ENCODE peak calls at places on chromosome 16, in five cellular contexts. M is breast epithelium, X is esophagus squamous epithelium, Q is gastrocnemius medialis, H is mesothelial cell of epicardium. V is an unnamed sample.

GRCh38 chr16:1299012-1299867 is 10.2 kb upstream of the UBE2I start:
- DNase-seq in X (no peak), Q (no peak), H (no peak), M (peak; percentile 73), V (no peak)

GRCh38 chr16:72023962-72024361 is 15.4 kb downstream of the DHODH start:
- DNase-seq in X (no peak), Q (no peak), M (no peak), H (no peak), V (no peak)

GRCh38 chr16:14455577-14455976 is 174.5 kb downstream of the PARN start:
- DNase-seq in M (no peak), X (no peak), Q (no peak), H (no peak), V (no peak)

GRCh38 chr16:62549875-62550274 is 513.6 kb upstream of the CDH8 start:
- DNase-seq in H (no peak), X (no peak), M (no peak), Q (no peak), V (no peak)

GRCh38 chr16:2529961-2530628 is 1.1 kb downstream of the CEMP1 start:
- DNase-seq in H (no peak), X (no peak), Q (no peak), M (no peak), V (no peak)

GRCh38 chr16:68985855-68986254 is 119.6 kb upstream of the HAS3 start:
- DNase-seq in M (peak; percentile 27), Q (no peak), H (no peak), X (no peak), V (no peak)

GRCh38 chr16:50154369-50154947 is 1.4 kb downstream of the TENT4B start:
- DNase-seq in Q (no peak), X (no peak), H (no peak), M (no peak), V (no peak)

GRCh38 chr16:85274924-85275323 is 162.7 kb upstream of the CIBAR2 start:
- DNase-seq in X (no peak), H (no peak), Q (no peak), M (no peak), V (no peak)

GRCh38 chr16:88376835-88377726 is 5.7 kb upstream of the ZNF469 start:
- DNase-seq in X (no peak), M (no peak), H (no peak), Q (no peak), V (no peak)

GRCh38 chr16:1343428-1344242 is 8.0 kb downstream of the TSR3 start:
- DNase-seq in X (no peak), M (no peak), Q (no peak), H (no peak), V (no peak)

GRCh38 chr16:69114346-69114975 is 9.0 kb downstream of the HAS3 start:
- DNase-seq in M (no peak), Q (no peak), X (no peak), H (no peak), V (no peak)

GRCh38 chr16:2438121-2438520 is 8.9 kb downstream of the CCNF start:
- DNase-seq in M (no peak), H (no peak), Q (no peak), X (no peak), V (no peak)

GRCh38 chr16:7268182-7268581 is 64.5 kb upstream of the RBFOX1 start:
- DNase-seq in H (peak; percentile 40), Q (peak; percentile 60), X (no peak), M (no peak), V (no peak)

GRCh38 chr16:71803305-71803690 is 5.3 kb downstream of the AP1G1 start:
- DNase-seq in Q (no peak), M (no peak), H (no peak), X (no peak), V (no peak)

GRCh38 chr16:72210072-72210471 is 38.1 kb upstream of the PMFBP1 start:
- DNase-seq in H (no peak), X (no peak), Q (no peak), M (no peak), V (no peak)

GRCh38 chr16:78522327-78522726 is 422.9 kb downstream of the WWOX start:
- DNase-seq in M (no peak), Q (no peak), X (no peak), H (no peak), V (no peak)

GRCh38 chr16:70696952-70697600 is 11.2 kb upstream of the MTSS2 start:
- DNase-seq in H (no peak), X (no peak), Q (no peak), M (peak; percentile 90), V (no peak)

GRCh38 chr16:2854700-2855309 is 3.2 kb downstream of the PRSS22 start:
- DNase-seq in M (no peak), H (no peak), Q (no peak), X (no peak), V (no peak)

GRCh38 chr16:48231675-48232214 is 12.4 kb upstream of the LONP2 start:
- DNase-seq in Q (no peak), X (no peak), M (no peak), H (no peak), V (no peak)

GRCh38 chr16:66364117-66364958 is 2.2 kb upstream of the CDH5 start:
- DNase-seq in H (no peak), Q (peak; percentile 46), X (no peak), M (peak; percentile 88), V (no peak)

GRCh38 chr16:51538707-51539604 is 387.9 kb upstream of the SALL1 start:
- DNase-seq in Q (no peak), M (no peak), H (no peak), X (no peak), V (no peak)

GRCh38 chr16:51532551-51532950 is 381.5 kb upstream of the SALL1 start:
- DNase-seq in X (no peak), H (no peak), M (no peak), Q (no peak), V (no peak)

GRCh38 chr16:51531271-51531670 is 380.2 kb upstream of the SALL1 start:
- DNase-seq in H (no peak), Q (no peak), X (no peak), M (no peak), V (no peak)

GRCh38 chr16:51540259-51540658 is 389.2 kb upstream of the SALL1 start:
- DNase-seq in Q (no peak), H (no peak), X (no peak), M (no peak), V (no peak)

GRCh38 chr16:51535591-51535990 is 384.5 kb upstream of the SALL1 start:
- DNase-seq in X (no peak), Q (no peak), M (no peak), H (no peak), V (no peak)
- TF ChIP-seq CTCF in X (no peak), Q (no peak), M (no peak), H (no peak), V (no peak)

DNA sequence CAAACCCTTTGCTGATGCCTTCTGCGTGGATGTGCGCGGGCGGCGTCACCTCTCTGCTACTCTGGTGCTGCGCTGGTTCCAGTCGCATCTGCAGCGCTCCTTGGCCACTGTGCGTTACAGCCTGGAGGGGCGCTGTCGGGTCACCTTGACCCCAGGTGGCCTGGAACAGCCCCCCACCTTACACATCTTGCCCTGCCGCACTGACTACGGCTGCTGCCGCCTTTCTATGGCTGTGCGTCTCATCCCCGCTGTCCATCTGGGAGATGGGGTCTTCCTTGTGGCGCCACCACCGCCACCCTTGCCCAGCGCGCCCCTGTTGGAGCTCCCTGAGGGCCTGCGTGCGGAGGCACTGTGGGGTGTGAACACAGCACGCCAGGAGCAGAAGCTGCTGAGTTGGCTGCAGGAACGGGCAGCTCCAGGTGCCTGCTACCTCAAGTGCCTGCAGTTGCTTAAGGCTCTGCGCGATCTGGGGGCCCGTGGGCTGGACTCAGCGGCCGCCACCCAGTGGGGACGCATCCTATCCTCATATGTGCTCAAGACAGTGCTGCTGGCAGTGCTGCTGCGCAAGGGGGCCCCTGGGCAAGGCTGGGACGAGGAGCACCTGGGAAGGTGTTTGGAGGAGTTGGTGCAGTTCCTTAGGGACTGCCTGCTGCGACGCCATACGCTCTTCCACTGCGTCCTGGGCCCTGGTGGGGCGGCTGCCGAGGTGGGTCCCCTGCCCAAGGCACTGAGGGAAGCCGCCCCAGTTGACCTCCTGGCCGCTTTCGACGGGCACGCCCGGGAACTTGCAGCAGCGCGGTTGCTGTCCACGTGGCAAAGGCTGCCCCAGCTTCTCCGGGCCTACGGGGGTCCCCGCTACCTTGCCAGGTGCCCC is 1.6 kb downstream of the ITPRIPL2 start:
- DNase-seq in M (no peak), X (no peak), H (no peak), Q (no peak), V (no peak)
- TF ChIP-seq CTCF in M (peak; percentile 49), X (peak; percentile 47), H (no peak), Q (no peak), V (no peak)

DNA sequence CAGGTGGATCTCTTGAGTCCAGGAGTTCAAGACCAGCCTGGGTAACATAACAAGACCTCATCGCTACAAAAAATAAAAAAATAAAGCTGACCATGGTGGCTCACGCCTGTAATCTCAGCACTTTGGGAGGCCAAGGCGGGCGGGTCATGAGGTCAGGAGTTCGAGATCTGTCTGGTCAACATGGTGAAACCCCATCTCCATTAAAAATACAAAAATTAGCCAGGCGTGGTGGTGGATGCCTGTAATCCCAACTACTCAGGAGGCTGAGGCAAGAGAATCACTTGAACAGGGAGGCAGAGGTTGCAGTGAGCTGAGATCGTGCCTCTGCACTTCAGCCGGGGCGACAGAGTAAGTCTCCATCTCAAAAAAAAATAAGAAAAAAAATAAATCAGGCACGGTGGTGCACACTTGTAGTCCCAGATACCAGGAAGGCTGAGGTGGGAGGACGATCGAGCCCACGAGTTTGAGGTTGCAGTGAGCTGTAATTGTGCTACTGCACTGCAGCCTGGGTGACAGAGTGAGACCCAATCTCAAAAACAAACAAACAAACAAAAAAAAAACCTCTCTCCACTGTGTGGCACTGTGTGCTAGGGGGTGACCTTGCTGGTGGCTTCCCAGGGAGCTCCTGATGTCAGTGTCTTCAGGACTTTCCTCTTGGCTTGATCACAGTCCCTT is 19.8 kb upstream of the MAPK3 start:
- DNase-seq in H (no peak), X (no peak), M (no peak), Q (no peak), V (no peak)
- TF ChIP-seq CTCF in H (no peak), X (no peak), M (no peak), Q (no peak), V (no peak)

GRCh38 chr16:16143038-16143763 is 80.1 kb downstream of the ABCC6 start:
- DNase-seq in M (no peak), H (no peak), Q (no peak), X (no peak), V (no peak)
- TF ChIP-seq CTCF in M (no peak), H (no peak), Q (no peak), X (no peak), V (peak; percentile 37)

DNA sequence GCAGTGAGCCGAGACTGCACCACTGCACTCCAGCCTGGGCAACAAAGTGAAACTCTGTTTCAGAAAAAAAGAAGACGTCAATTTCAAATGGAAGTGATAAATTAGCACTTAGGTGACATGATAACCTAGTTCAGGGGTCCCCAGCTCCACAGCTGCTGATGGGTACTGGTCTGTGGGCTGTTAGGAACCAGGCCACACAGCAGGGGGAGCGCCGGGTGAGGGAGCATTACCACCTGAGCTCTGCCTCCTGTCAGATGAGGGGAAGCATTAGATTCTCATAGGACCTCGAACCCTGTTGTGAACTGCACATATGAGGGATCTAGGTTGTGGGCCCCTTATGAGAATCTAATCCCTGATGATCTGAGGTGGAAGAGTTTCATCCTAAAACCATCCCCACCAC is 253.0 kb downstream of the FOXL1 start:
- DNase-seq in M (no peak), Q (no peak), X (no peak), H (no peak), V (no peak)
- TF ChIP-seq CTCF in M (no peak), Q (no peak), X (no peak), H (no peak), V (no peak)

GRCh38 chr16:83393196-83393981 is 414.4 kb upstream of the HSBP1 start:
- DNase-seq in X (no peak), Q (no peak), M (no peak), H (no peak), V (no peak)
- TF ChIP-seq CTCF in X (no peak), Q (no peak), M (no peak), H (no peak), V (peak; percentile 22)

GRCh38 chr16:58198022-58198683 is at the start of gene CSNK2A2:
- DNase-seq in X (no peak), M (peak; percentile 26), H (peak; percentile 64), Q (peak; percentile 52), V (peak; percentile 88)
- TF ChIP-seq CTCF in X (no peak), M (peak; percentile 31), H (no peak), Q (peak; percentile 40), V (peak; percentile 44)